ENCODE peak calls at places on chromosomes 2 and 18, in five cellular contexts. One of them, this sample, is unnamed. For H3K4me1, the result is how much of the 10 kb centered on the place peaks cover.

GRCh38 chr2:146193619-146194018 is 1651.2 kb upstream of the ACVR2A start:
- DNase-seq in OCI-LY7: no peak
- DNase-seq in left ventricle myocardium inferior: no peak
- DNase-seq in effector memory CD4-positive, alpha-beta T cell: no peak
- DNase-seq in upper lobe of left lung: no peak
- DNase-seq in this sample: no peak

GRCh38 chr2:226977775-226978190 is 141.9 kb downstream of the RHBDD1 start:
- DNase-seq in left ventricle myocardium inferior: no peak
- DNase-seq in OCI-LY7: no peak
- DNase-seq in effector memory CD4-positive, alpha-beta T cell: no peak
- DNase-seq in upper lobe of left lung: no peak
- DNase-seq in this sample: no peak

GRCh38 chr2:114729025-114729424 is 286.6 kb downstream of the DPP10 start:
- DNase-seq in effector memory CD4-positive, alpha-beta T cell: no peak
- DNase-seq in upper lobe of left lung: no peak
- DNase-seq in left ventricle myocardium inferior: no peak
- DNase-seq in OCI-LY7: no peak
- DNase-seq in this sample: no peak

GRCh38 chr2:207771421-207771820 is 1.7 kb upstream of the FZD5 start:
- DNase-seq in left ventricle myocardium inferior: no peak
- DNase-seq in OCI-LY7: no peak
- DNase-seq in upper lobe of left lung: no peak
- DNase-seq in effector memory CD4-positive, alpha-beta T cell: no peak
- DNase-seq in this sample: no peak

GRCh38 chr18:12041561-12041960 is 52.1 kb upstream of the ANKRD62 start:
- DNase-seq in OCI-LY7: no peak
- DNase-seq in upper lobe of left lung: no peak
- DNase-seq in left ventricle myocardium inferior: no peak
- DNase-seq in effector memory CD4-positive, alpha-beta T cell: no peak
- DNase-seq in this sample: no peak

GRCh38 chr18:57698571-57699276 is 77.1 kb upstream of the NARS1 start:
- DNase-seq in upper lobe of left lung: peak
- DNase-seq in OCI-LY7: no peak
- DNase-seq in effector memory CD4-positive, alpha-beta T cell: no peak
- DNase-seq in left ventricle myocardium inferior: no peak
- DNase-seq in this sample: no peak

GRCh38 chr18:56509656-56510055 is 128.7 kb downstream of the TXNL1 start:
- DNase-seq in upper lobe of left lung: no peak
- DNase-seq in effector memory CD4-positive, alpha-beta T cell: no peak
- DNase-seq in left ventricle myocardium inferior: no peak
- DNase-seq in OCI-LY7: no peak
- DNase-seq in this sample: no peak

GRCh38 chr18:43277164-43277600 is at the start of gene SYT4:
- DNase-seq in OCI-LY7: no peak
- DNase-seq in effector memory CD4-positive, alpha-beta T cell: no peak
- DNase-seq in left ventricle myocardium inferior: peak
- DNase-seq in upper lobe of left lung: no peak
- DNase-seq in this sample: no peak

GRCh38 chr2:133726906-133727305 is 158.6 kb upstream of the NCKAP5 start:
- DNase-seq in left ventricle myocardium inferior: no peak
- DNase-seq in effector memory CD4-positive, alpha-beta T cell: no peak
- DNase-seq in upper lobe of left lung: no peak
- DNase-seq in OCI-LY7: no peak
- DNase-seq in this sample: no peak

GRCh38 chr2:207593277-207593676 is 31.9 kb downstream of the METTL21A start:
- DNase-seq in OCI-LY7: no peak
- DNase-seq in effector memory CD4-positive, alpha-beta T cell: no peak
- DNase-seq in upper lobe of left lung: no peak
- DNase-seq in left ventricle myocardium inferior: no peak
- DNase-seq in this sample: no peak

GRCh38 chr2:40436093-40436475 is 15.8 kb downstream of the SLC8A1 start:
- DNase-seq in OCI-LY7: no peak
- DNase-seq in effector memory CD4-positive, alpha-beta T cell: no peak
- DNase-seq in upper lobe of left lung: no peak
- DNase-seq in left ventricle myocardium inferior: no peak
- DNase-seq in this sample: no peak

GRCh38 chr2:47904903-47905453 is 1.3 kb downstream of the FBXO11 start:
- DNase-seq in left ventricle myocardium inferior: peak
- DNase-seq in upper lobe of left lung: peak
- DNase-seq in OCI-LY7: peak
- DNase-seq in effector memory CD4-positive, alpha-beta T cell: peak
- DNase-seq in this sample: no peak

GRCh38 chr2:208320686-208321085 is 54.6 kb downstream of the PIKFYVE start:
- DNase-seq in effector memory CD4-positive, alpha-beta T cell: no peak
- DNase-seq in left ventricle myocardium inferior: peak
- DNase-seq in OCI-LY7: peak
- DNase-seq in upper lobe of left lung: no peak
- DNase-seq in this sample: no peak

GRCh38 chr18:376307-376706 is 108.5 kb upstream of the THOC1 start:
- DNase-seq in left ventricle myocardium inferior: no peak
- DNase-seq in upper lobe of left lung: no peak
- DNase-seq in effector memory CD4-positive, alpha-beta T cell: no peak
- DNase-seq in OCI-LY7: no peak
- DNase-seq in this sample: no peak

GRCh38 chr2:10487144-10488104 is 39.3 kb upstream of the ODC1 start:
- DNase-seq in left ventricle myocardium inferior: no peak
- DNase-seq in effector memory CD4-positive, alpha-beta T cell: no peak
- DNase-seq in OCI-LY7: no peak
- DNase-seq in upper lobe of left lung: peak
- DNase-seq in this sample: no peak

GRCh38 chr2:201347154-201347553 is 10.0 kb downstream of the FLACC1 start:
- DNase-seq in effector memory CD4-positive, alpha-beta T cell: no peak
- DNase-seq in left ventricle myocardium inferior: no peak
- DNase-seq in OCI-LY7: no peak
- DNase-seq in upper lobe of left lung: no peak
- DNase-seq in this sample: no peak
- H3K27ac ChIP-seq in effector memory CD4-positive, alpha-beta T cell: no peak
- H3K27ac ChIP-seq in left ventricle myocardium inferior: no peak
- H3K27ac ChIP-seq in OCI-LY7: no peak
- H3K27ac ChIP-seq in upper lobe of left lung: no peak
- H3K27ac ChIP-seq in this sample: no peak

DNA sequence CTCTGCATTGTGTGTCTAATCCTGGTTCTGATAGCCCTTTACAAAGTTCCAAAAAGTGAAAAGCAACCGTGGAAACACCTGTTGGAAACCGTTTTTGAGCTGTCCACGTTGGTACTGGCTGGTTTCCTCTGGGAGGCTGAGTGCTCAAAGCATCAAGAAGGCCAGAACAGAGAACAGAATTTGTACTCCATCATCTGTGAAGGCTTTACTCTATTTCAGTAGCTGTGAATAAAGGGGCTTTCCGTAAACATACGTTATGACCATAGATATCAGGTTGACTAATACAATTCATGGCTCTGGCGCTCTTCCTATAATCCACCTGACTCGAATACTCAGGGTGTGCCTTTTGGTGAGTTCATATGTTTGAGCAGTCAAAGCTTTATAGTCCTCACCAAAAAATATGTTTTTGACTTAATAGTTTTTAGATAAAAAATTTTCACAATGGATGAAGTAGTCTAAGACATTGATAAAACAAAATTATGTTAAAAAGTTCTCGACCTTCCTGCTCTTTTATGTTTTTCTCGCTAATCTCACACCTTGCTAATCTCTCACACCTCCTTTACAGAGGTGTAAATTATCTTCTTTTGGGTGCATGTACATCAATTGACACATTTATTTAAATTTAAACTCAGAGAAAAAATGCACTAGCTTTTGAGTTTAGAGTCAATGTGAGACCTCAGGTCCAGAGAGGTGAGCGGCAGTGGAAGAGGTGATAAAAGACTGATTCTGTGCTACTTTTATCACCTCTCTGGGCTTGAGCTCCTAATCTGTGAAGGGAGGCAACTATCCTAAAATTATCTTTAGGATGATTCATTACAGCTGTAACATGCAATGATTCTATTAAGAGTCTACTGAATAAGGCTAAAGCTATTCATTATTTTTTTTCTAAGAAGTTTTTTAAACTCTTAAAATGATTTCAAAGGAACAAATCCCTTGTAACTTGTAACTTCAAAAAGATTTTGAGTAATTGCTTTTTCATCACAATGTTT is 65.3 kb downstream of the CXCR4 start:
- DNase-seq in upper lobe of left lung: no peak
- DNase-seq in OCI-LY7: peak
- DNase-seq in left ventricle myocardium inferior: no peak
- DNase-seq in effector memory CD4-positive, alpha-beta T cell: no peak
- DNase-seq in this sample: no peak
- H3K4me1 ChIP-seq in upper lobe of left lung: under half
- H3K4me1 ChIP-seq in OCI-LY7: half or more
- H3K4me1 ChIP-seq in left ventricle myocardium inferior: under half
- H3K4me1 ChIP-seq in effector memory CD4-positive, alpha-beta T cell: half or more
- H3K4me1 ChIP-seq in this sample: half or more

GRCh38 chr2:217723078-217723477 is 279.7 kb downstream of the TNS1 start:
- DNase-seq in effector memory CD4-positive, alpha-beta T cell: no peak
- DNase-seq in left ventricle myocardium inferior: no peak
- DNase-seq in upper lobe of left lung: no peak
- DNase-seq in OCI-LY7: no peak
- DNase-seq in this sample: no peak

GRCh38 chr2:217729426-217730058 is 273.3 kb downstream of the TNS1 start:
- DNase-seq in OCI-LY7: no peak
- DNase-seq in effector memory CD4-positive, alpha-beta T cell: no peak
- DNase-seq in upper lobe of left lung: no peak
- DNase-seq in left ventricle myocardium inferior: peak
- DNase-seq in this sample: no peak

GRCh38 chr2:217724436-217724835 is 278.4 kb downstream of the TNS1 start:
- DNase-seq in effector memory CD4-positive, alpha-beta T cell: no peak
- DNase-seq in left ventricle myocardium inferior: no peak
- DNase-seq in OCI-LY7: no peak
- DNase-seq in upper lobe of left lung: no peak
- DNase-seq in this sample: no peak

GRCh38 chr2:217725409-217725808 is 277.4 kb downstream of the TNS1 start:
- DNase-seq in effector memory CD4-positive, alpha-beta T cell: no peak
- DNase-seq in left ventricle myocardium inferior: no peak
- DNase-seq in upper lobe of left lung: no peak
- DNase-seq in OCI-LY7: no peak
- DNase-seq in this sample: no peak

DNA sequence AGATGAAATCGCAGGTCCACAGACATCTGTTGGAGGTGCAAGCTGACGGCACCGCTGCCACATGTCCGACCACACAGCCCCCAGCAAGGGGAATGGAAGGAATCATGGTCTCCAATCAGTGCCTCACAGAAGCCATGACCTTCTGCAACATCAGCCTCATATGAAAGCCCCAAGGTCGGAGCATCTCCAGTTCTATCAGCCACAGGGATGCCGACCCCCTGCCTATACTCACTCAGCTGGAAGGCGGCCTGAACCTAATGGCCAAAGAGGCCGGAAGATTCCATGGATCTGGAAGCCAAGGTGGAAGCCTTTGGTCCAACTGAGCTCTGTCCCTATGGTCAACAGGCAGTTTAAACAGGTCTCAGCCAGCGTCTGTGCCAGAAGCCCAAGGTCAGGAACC is 278.8 kb downstream of the TNS1 start:
- DNase-seq in effector memory CD4-positive, alpha-beta T cell: no peak
- DNase-seq in left ventricle myocardium inferior: no peak
- DNase-seq in upper lobe of left lung: no peak
- DNase-seq in OCI-LY7: no peak
- DNase-seq in this sample: no peak
- H3K27ac ChIP-seq in effector memory CD4-positive, alpha-beta T cell: no peak
- H3K27ac ChIP-seq in left ventricle myocardium inferior: no peak
- H3K27ac ChIP-seq in upper lobe of left lung: no peak
- H3K27ac ChIP-seq in OCI-LY7: no peak
- H3K27ac ChIP-seq in this sample: no peak

GRCh38 chr2:206422493-206422892 is 20.8 kb upstream of the ADAM23 start:
- DNase-seq in upper lobe of left lung: no peak
- DNase-seq in effector memory CD4-positive, alpha-beta T cell: no peak
- DNase-seq in left ventricle myocardium inferior: no peak
- DNase-seq in OCI-LY7: no peak
- DNase-seq in this sample: no peak
- H3K4me1 ChIP-seq in upper lobe of left lung: under half
- H3K4me1 ChIP-seq in effector memory CD4-positive, alpha-beta T cell: under half
- H3K4me1 ChIP-seq in left ventricle myocardium inferior: under half
- H3K4me1 ChIP-seq in OCI-LY7: under half
- H3K4me1 ChIP-seq in this sample: under half

GRCh38 chr2:64065516-64065915 is 46.3 kb upstream of the VPS54 start:
- DNase-seq in effector memory CD4-positive, alpha-beta T cell: no peak
- DNase-seq in upper lobe of left lung: peak
- DNase-seq in OCI-LY7: no peak
- DNase-seq in left ventricle myocardium inferior: no peak
- DNase-seq in this sample: no peak

GRCh38 chr2:64059270-64059669 is 40.0 kb upstream of the VPS54 start:
- DNase-seq in OCI-LY7: no peak
- DNase-seq in left ventricle myocardium inferior: no peak
- DNase-seq in upper lobe of left lung: no peak
- DNase-seq in effector memory CD4-positive, alpha-beta T cell: no peak
- DNase-seq in this sample: no peak

GRCh38 chr2:64063924-64064331 is 44.7 kb upstream of the VPS54 start:
- DNase-seq in OCI-LY7: peak
- DNase-seq in upper lobe of left lung: peak
- DNase-seq in left ventricle myocardium inferior: no peak
- DNase-seq in effector memory CD4-positive, alpha-beta T cell: no peak
- DNase-seq in this sample: no peak

GRCh38 chr2:64063454-64063853 is 44.2 kb upstream of the VPS54 start:
- DNase-seq in left ventricle myocardium inferior: no peak
- DNase-seq in upper lobe of left lung: no peak
- DNase-seq in effector memory CD4-positive, alpha-beta T cell: no peak
- DNase-seq in OCI-LY7: no peak
- DNase-seq in this sample: no peak

GRCh38 chr2:64062840-64063239 is 43.6 kb upstream of the VPS54 start:
- DNase-seq in OCI-LY7: peak
- DNase-seq in left ventricle myocardium inferior: no peak
- DNase-seq in effector memory CD4-positive, alpha-beta T cell: no peak
- DNase-seq in upper lobe of left lung: peak
- DNase-seq in this sample: no peak
- H3K27ac ChIP-seq in OCI-LY7: peak
- H3K27ac ChIP-seq in left ventricle myocardium inferior: no peak
- H3K27ac ChIP-seq in effector memory CD4-positive, alpha-beta T cell: no peak
- H3K27ac ChIP-seq in upper lobe of left lung: peak
- H3K27ac ChIP-seq in this sample: no peak

GRCh38 chr2:232977438-232977971 is 35.6 kb downstream of the NGEF start:
- DNase-seq in effector memory CD4-positive, alpha-beta T cell: no peak
- DNase-seq in upper lobe of left lung: no peak
- DNase-seq in OCI-LY7: no peak
- DNase-seq in left ventricle myocardium inferior: no peak
- DNase-seq in this sample: no peak
- H3K4me1 ChIP-seq in effector memory CD4-positive, alpha-beta T cell: under half
- H3K4me1 ChIP-seq in upper lobe of left lung: under half
- H3K4me1 ChIP-seq in OCI-LY7: under half
- H3K4me1 ChIP-seq in left ventricle myocardium inferior: under half
- H3K4me1 ChIP-seq in this sample: under half

This sample was measured in CD4-positive, CD25-positive, alpha-beta regulatory T cell.